ENCODE peak calls at places on chromosomes 13 and 19, in eight cellular contexts. One of them, this sample, is unnamed.

GRCh38 chr13:111503905-111504695 is 183.7 kb downstream of the TEX29 start:
- DNase-seq in T-helper 2 cell: no peak
- DNase-seq in activated CD8-positive, alpha-beta memory T cell treated with anti-CD3 and anti-CD28 coated beads, Interleukin-2, amount 50 U/mL, for 48 hours: peak; percentile 23
- DNase-seq in AG04450: no peak
- DNase-seq in EL: no peak
- DNase-seq in stimulated activated CD4-positive, alpha-beta T cell treated with anti-CD3 and anti-CD28 coated beads, Interleukin-2, amount 100 ng/mL, for 24 hours: no peak
- DNase-seq in Right ventricle myocardium superior: no peak
- DNase-seq in T-helper 17 cell: no peak
- DNase-seq in this sample: no peak

GRCh38 chr13:83515267-83515666 is 367.0 kb downstream of the SLITRK1 start:
- DNase-seq in T-helper 2 cell: no peak
- DNase-seq in activated CD8-positive, alpha-beta memory T cell treated with anti-CD3 and anti-CD28 coated beads, Interleukin-2, amount 50 U/mL, for 48 hours: no peak
- DNase-seq in T-helper 17 cell: no peak
- DNase-seq in Right ventricle myocardium superior: no peak
- DNase-seq in stimulated activated CD4-positive, alpha-beta T cell treated with anti-CD3 and anti-CD28 coated beads, Interleukin-2, amount 100 ng/mL, for 24 hours: no peak
- DNase-seq in AG04450: no peak
- DNase-seq in EL: peak; percentile 50
- DNase-seq in this sample: no peak

GRCh38 chr19:17534767-17535166 is 20.7 kb upstream of the COLGALT1 start:
- DNase-seq in T-helper 2 cell: no peak
- DNase-seq in EL: no peak
- DNase-seq in stimulated activated CD4-positive, alpha-beta T cell treated with anti-CD3 and anti-CD28 coated beads, Interleukin-2, amount 100 ng/mL, for 24 hours: no peak
- DNase-seq in activated CD8-positive, alpha-beta memory T cell treated with anti-CD3 and anti-CD28 coated beads, Interleukin-2, amount 50 U/mL, for 48 hours: no peak
- DNase-seq in AG04450: no peak
- DNase-seq in T-helper 17 cell: no peak
- DNase-seq in Right ventricle myocardium superior: no peak
- DNase-seq in this sample: no peak

GRCh38 chr19:13163609-13164364 is 13.6 kb downstream of the IER2 start:
- DNase-seq in AG04450: peak; percentile 67
- DNase-seq in activated CD8-positive, alpha-beta memory T cell treated with anti-CD3 and anti-CD28 coated beads, Interleukin-2, amount 50 U/mL, for 48 hours: peak; percentile 79
- DNase-seq in EL: peak; percentile 94
- DNase-seq in Right ventricle myocardium superior: peak; percentile 77
- DNase-seq in T-helper 17 cell: no peak
- DNase-seq in T-helper 2 cell: no peak
- DNase-seq in stimulated activated CD4-positive, alpha-beta T cell treated with anti-CD3 and anti-CD28 coated beads, Interleukin-2, amount 100 ng/mL, for 24 hours: peak; percentile 51
- DNase-seq in this sample: no peak

GRCh38 chr13:27657724-27658123 is 36.0 kb downstream of the POLR1D start:
- DNase-seq in EL: no peak
- DNase-seq in T-helper 2 cell: no peak
- DNase-seq in stimulated activated CD4-positive, alpha-beta T cell treated with anti-CD3 and anti-CD28 coated beads, Interleukin-2, amount 100 ng/mL, for 24 hours: no peak
- DNase-seq in T-helper 17 cell: no peak
- DNase-seq in AG04450: no peak
- DNase-seq in Right ventricle myocardium superior: no peak
- DNase-seq in activated CD8-positive, alpha-beta memory T cell treated with anti-CD3 and anti-CD28 coated beads, Interleukin-2, amount 50 U/mL, for 48 hours: no peak
- DNase-seq in this sample: no peak

GRCh38 chr13:94369862-94370491 is 109.5 kb downstream of the DCT start:
- DNase-seq in Right ventricle myocardium superior: no peak
- DNase-seq in activated CD8-positive, alpha-beta memory T cell treated with anti-CD3 and anti-CD28 coated beads, Interleukin-2, amount 50 U/mL, for 48 hours: no peak
- DNase-seq in AG04450: peak; percentile 51
- DNase-seq in EL: no peak
- DNase-seq in T-helper 2 cell: no peak
- DNase-seq in stimulated activated CD4-positive, alpha-beta T cell treated with anti-CD3 and anti-CD28 coated beads, Interleukin-2, amount 100 ng/mL, for 24 hours: no peak
- DNase-seq in T-helper 17 cell: no peak
- DNase-seq in this sample: no peak

GRCh38 chr19:35433448-35433847 is 14.6 kb upstream of the FFAR2 start:
- DNase-seq in T-helper 17 cell: no peak
- DNase-seq in stimulated activated CD4-positive, alpha-beta T cell treated with anti-CD3 and anti-CD28 coated beads, Interleukin-2, amount 100 ng/mL, for 24 hours: no peak
- DNase-seq in Right ventricle myocardium superior: no peak
- DNase-seq in EL: no peak
- DNase-seq in activated CD8-positive, alpha-beta memory T cell treated with anti-CD3 and anti-CD28 coated beads, Interleukin-2, amount 50 U/mL, for 48 hours: no peak
- DNase-seq in T-helper 2 cell: no peak
- DNase-seq in AG04450: no peak
- DNase-seq in this sample: no peak

GRCh38 chr13:48264052-48264451 is 31.0 kb downstream of the ITM2B start:
- DNase-seq in T-helper 2 cell: no peak
- DNase-seq in AG04450: no peak
- DNase-seq in Right ventricle myocardium superior: no peak
- DNase-seq in stimulated activated CD4-positive, alpha-beta T cell treated with anti-CD3 and anti-CD28 coated beads, Interleukin-2, amount 100 ng/mL, for 24 hours: no peak
- DNase-seq in EL: no peak
- DNase-seq in T-helper 17 cell: no peak
- DNase-seq in activated CD8-positive, alpha-beta memory T cell treated with anti-CD3 and anti-CD28 coated beads, Interleukin-2, amount 50 U/mL, for 48 hours: no peak
- DNase-seq in this sample: no peak

GRCh38 chr19:8626823-8627222 is 3.6 kb upstream of the NFILZ start:
- DNase-seq in AG04450: no peak
- DNase-seq in Right ventricle myocardium superior: no peak
- DNase-seq in EL: no peak
- DNase-seq in T-helper 2 cell: no peak
- DNase-seq in stimulated activated CD4-positive, alpha-beta T cell treated with anti-CD3 and anti-CD28 coated beads, Interleukin-2, amount 100 ng/mL, for 24 hours: no peak
- DNase-seq in activated CD8-positive, alpha-beta memory T cell treated with anti-CD3 and anti-CD28 coated beads, Interleukin-2, amount 50 U/mL, for 48 hours: no peak
- DNase-seq in T-helper 17 cell: no peak
- DNase-seq in this sample: no peak

GRCh38 chr13:37427843-37428494 is 170.6 kb downstream of the POSTN start:
- DNase-seq in AG04450: no peak
- DNase-seq in Right ventricle myocardium superior: no peak
- DNase-seq in T-helper 2 cell: no peak
- DNase-seq in activated CD8-positive, alpha-beta memory T cell treated with anti-CD3 and anti-CD28 coated beads, Interleukin-2, amount 50 U/mL, for 48 hours: no peak
- DNase-seq in stimulated activated CD4-positive, alpha-beta T cell treated with anti-CD3 and anti-CD28 coated beads, Interleukin-2, amount 100 ng/mL, for 24 hours: no peak
- DNase-seq in T-helper 17 cell: no peak
- DNase-seq in EL: no peak
- DNase-seq in this sample: no peak

GRCh38 chr13:29454931-29455481 is 140.5 kb downstream of the SLC7A1 start:
- DNase-seq in activated CD8-positive, alpha-beta memory T cell treated with anti-CD3 and anti-CD28 coated beads, Interleukin-2, amount 50 U/mL, for 48 hours: no peak
- DNase-seq in stimulated activated CD4-positive, alpha-beta T cell treated with anti-CD3 and anti-CD28 coated beads, Interleukin-2, amount 100 ng/mL, for 24 hours: no peak
- DNase-seq in T-helper 17 cell: no peak
- DNase-seq in EL: peak; percentile 37
- DNase-seq in T-helper 2 cell: no peak
- DNase-seq in Right ventricle myocardium superior: no peak
- DNase-seq in AG04450: no peak
- DNase-seq in this sample: no peak

GRCh38 chr13:52751196-52751595 is 11.6 kb upstream of the CNMD start:
- DNase-seq in T-helper 17 cell: no peak
- DNase-seq in activated CD8-positive, alpha-beta memory T cell treated with anti-CD3 and anti-CD28 coated beads, Interleukin-2, amount 50 U/mL, for 48 hours: no peak
- DNase-seq in stimulated activated CD4-positive, alpha-beta T cell treated with anti-CD3 and anti-CD28 coated beads, Interleukin-2, amount 100 ng/mL, for 24 hours: no peak
- DNase-seq in AG04450: no peak
- DNase-seq in T-helper 2 cell: no peak
- DNase-seq in Right ventricle myocardium superior: no peak
- DNase-seq in EL: no peak
- DNase-seq in this sample: no peak

GRCh38 chr13:93224545-93224944 is 2.1 kb upstream of the GPC6 start:
- DNase-seq in EL: peak; percentile 71
- DNase-seq in activated CD8-positive, alpha-beta memory T cell treated with anti-CD3 and anti-CD28 coated beads, Interleukin-2, amount 50 U/mL, for 48 hours: no peak
- DNase-seq in T-helper 17 cell: no peak
- DNase-seq in stimulated activated CD4-positive, alpha-beta T cell treated with anti-CD3 and anti-CD28 coated beads, Interleukin-2, amount 100 ng/mL, for 24 hours: no peak
- DNase-seq in T-helper 2 cell: no peak
- DNase-seq in AG04450: no peak
- DNase-seq in Right ventricle myocardium superior: no peak
- DNase-seq in this sample: no peak

GRCh38 chr13:97367427-97367826 is 66.5 kb upstream of the RAP2A start:
- DNase-seq in AG04450: peak; percentile 24
- DNase-seq in Right ventricle myocardium superior: no peak
- DNase-seq in T-helper 17 cell: no peak
- DNase-seq in EL: peak; percentile 90
- DNase-seq in T-helper 2 cell: no peak
- DNase-seq in activated CD8-positive, alpha-beta memory T cell treated with anti-CD3 and anti-CD28 coated beads, Interleukin-2, amount 50 U/mL, for 48 hours: no peak
- DNase-seq in stimulated activated CD4-positive, alpha-beta T cell treated with anti-CD3 and anti-CD28 coated beads, Interleukin-2, amount 100 ng/mL, for 24 hours: no peak
- DNase-seq in this sample: no peak

GRCh38 chr19:54201980-54202379 is 1.3 kb downstream of the RPS9 start:
- DNase-seq in T-helper 17 cell: no peak
- DNase-seq in EL: no peak
- DNase-seq in AG04450: no peak
- DNase-seq in Right ventricle myocardium superior: no peak
- DNase-seq in T-helper 2 cell: no peak
- DNase-seq in stimulated activated CD4-positive, alpha-beta T cell treated with anti-CD3 and anti-CD28 coated beads, Interleukin-2, amount 100 ng/mL, for 24 hours: no peak
- DNase-seq in activated CD8-positive, alpha-beta memory T cell treated with anti-CD3 and anti-CD28 coated beads, Interleukin-2, amount 50 U/mL, for 48 hours: no peak
- DNase-seq in this sample: no peak

GRCh38 chr19:42369433-42370067 is 20.5 kb downstream of the CNFN start:
- DNase-seq in activated CD8-positive, alpha-beta memory T cell treated with anti-CD3 and anti-CD28 coated beads, Interleukin-2, amount 50 U/mL, for 48 hours: no peak
- DNase-seq in Right ventricle myocardium superior: no peak
- DNase-seq in T-helper 17 cell: no peak
- DNase-seq in EL: no peak
- DNase-seq in AG04450: no peak
- DNase-seq in T-helper 2 cell: no peak
- DNase-seq in stimulated activated CD4-positive, alpha-beta T cell treated with anti-CD3 and anti-CD28 coated beads, Interleukin-2, amount 100 ng/mL, for 24 hours: no peak
- DNase-seq in this sample: no peak

GRCh38 chr19:46288896-46289588 is 7.8 kb upstream of the HIF3A start:
- DNase-seq in activated CD8-positive, alpha-beta memory T cell treated with anti-CD3 and anti-CD28 coated beads, Interleukin-2, amount 50 U/mL, for 48 hours: no peak
- DNase-seq in stimulated activated CD4-positive, alpha-beta T cell treated with anti-CD3 and anti-CD28 coated beads, Interleukin-2, amount 100 ng/mL, for 24 hours: no peak
- DNase-seq in T-helper 17 cell: no peak
- DNase-seq in EL: peak; percentile 97
- DNase-seq in T-helper 2 cell: no peak
- DNase-seq in Right ventricle myocardium superior: no peak
- DNase-seq in AG04450: peak; percentile 71
- DNase-seq in this sample: no peak

GRCh38 chr13:105232403-105232802 is 1303.1 kb downstream of the EFNB2 start:
- DNase-seq in EL: no peak
- DNase-seq in activated CD8-positive, alpha-beta memory T cell treated with anti-CD3 and anti-CD28 coated beads, Interleukin-2, amount 50 U/mL, for 48 hours: no peak
- DNase-seq in T-helper 17 cell: no peak
- DNase-seq in stimulated activated CD4-positive, alpha-beta T cell treated with anti-CD3 and anti-CD28 coated beads, Interleukin-2, amount 100 ng/mL, for 24 hours: no peak
- DNase-seq in Right ventricle myocardium superior: no peak
- DNase-seq in AG04450: no peak
- DNase-seq in T-helper 2 cell: no peak
- DNase-seq in this sample: no peak

GRCh38 chr13:39410089-39410901 is 192.7 kb downstream of the LHFPL6 start:
- DNase-seq in EL: no peak
- DNase-seq in Right ventricle myocardium superior: no peak
- DNase-seq in T-helper 2 cell: no peak
- DNase-seq in stimulated activated CD4-positive, alpha-beta T cell treated with anti-CD3 and anti-CD28 coated beads, Interleukin-2, amount 100 ng/mL, for 24 hours: no peak
- DNase-seq in AG04450: no peak
- DNase-seq in T-helper 17 cell: no peak
- DNase-seq in activated CD8-positive, alpha-beta memory T cell treated with anti-CD3 and anti-CD28 coated beads, Interleukin-2, amount 50 U/mL, for 48 hours: no peak
- DNase-seq in this sample: no peak

GRCh38 chr13:110047511-110047910 is 259.4 kb downstream of the COL4A1 start:
- DNase-seq in T-helper 2 cell: no peak
- DNase-seq in stimulated activated CD4-positive, alpha-beta T cell treated with anti-CD3 and anti-CD28 coated beads, Interleukin-2, amount 100 ng/mL, for 24 hours: no peak
- DNase-seq in AG04450: peak; percentile 72
- DNase-seq in Right ventricle myocardium superior: peak; percentile 82
- DNase-seq in EL: no peak
- DNase-seq in T-helper 17 cell: no peak
- DNase-seq in activated CD8-positive, alpha-beta memory T cell treated with anti-CD3 and anti-CD28 coated beads, Interleukin-2, amount 50 U/mL, for 48 hours: no peak
- DNase-seq in this sample: no peak

GRCh38 chr13:109790951-109791605 is 4.7 kb upstream of the IRS2 start:
- DNase-seq in activated CD8-positive, alpha-beta memory T cell treated with anti-CD3 and anti-CD28 coated beads, Interleukin-2, amount 50 U/mL, for 48 hours: no peak
- DNase-seq in stimulated activated CD4-positive, alpha-beta T cell treated with anti-CD3 and anti-CD28 coated beads, Interleukin-2, amount 100 ng/mL, for 24 hours: no peak
- DNase-seq in T-helper 2 cell: no peak
- DNase-seq in Right ventricle myocardium superior: no peak
- DNase-seq in AG04450: no peak
- DNase-seq in T-helper 17 cell: no peak
- DNase-seq in EL: peak; percentile 21
- DNase-seq in this sample: peak; percentile 63

GRCh38 chr19:30556230-30556711 is 184.1 kb downstream of the ZNF536 start:
- DNase-seq in EL: no peak
- DNase-seq in AG04450: no peak
- DNase-seq in activated CD8-positive, alpha-beta memory T cell treated with anti-CD3 and anti-CD28 coated beads, Interleukin-2, amount 50 U/mL, for 48 hours: no peak
- DNase-seq in T-helper 2 cell: no peak
- DNase-seq in Right ventricle myocardium superior: no peak
- DNase-seq in T-helper 17 cell: no peak
- DNase-seq in stimulated activated CD4-positive, alpha-beta T cell treated with anti-CD3 and anti-CD28 coated beads, Interleukin-2, amount 100 ng/mL, for 24 hours: no peak
- DNase-seq in this sample: no peak